ENCODE peak calls at places on chromosomes 12 and 14, in six cellular contexts. J, B, M, T, P and U are unnamed samples.

GRCh38 chr14:64612021-64612380 is 62.2 kb downstream of the PPP1R36 start:
- DNase-seq in T (peak; percentile 34), M (no peak), B (no peak), J (peak; percentile 34), P (peak; percentile 47), U (no peak)

GRCh38 chr12:54207539-54208267 is 18.9 kb upstream of the SMUG1 start:
- DNase-seq in T (peak; percentile 75), M (peak; percentile 65), B (peak; percentile 77), P (peak; percentile 70), J (peak; percentile 80), U (peak; percentile 80)

GRCh38 chr12:15996254-15996653 is 85.1 kb downstream of the DERA start:
- DNase-seq in J (peak; percentile 37), B (no peak), M (peak; percentile 32), T (no peak), P (peak; percentile 31), U (peak; percentile 5)

GRCh38 chr12:22287776-22288621 is 46.5 kb downstream of the ST8SIA1 start:
- DNase-seq in J (no peak), T (no peak), B (peak; percentile 6), M (no peak), P (no peak), U (peak; percentile 32)

GRCh38 chr14:100019156-100019882 is 45.9 kb upstream of the EVL start:
- DNase-seq in J (peak; percentile 62), P (no peak), T (no peak), B (peak; percentile 33), M (no peak), U (no peak)

GRCh38 chr12:23559268-23559753 is 390.2 kb downstream of the SOX5 start:
- DNase-seq in J (no peak), B (no peak), T (no peak), P (no peak), M (no peak), U (no peak)

GRCh38 chr12:10098762-10099161 is at the start of gene CLEC1A:
- DNase-seq in T (no peak), P (no peak), B (no peak), M (peak; percentile 33), J (peak; percentile 32), U (no peak)

GRCh38 chr14:89266754-89267153 is 150.3 kb downstream of the FOXN3 start:
- DNase-seq in T (no peak), P (no peak), J (no peak), M (no peak), B (no peak), U (no peak)

GRCh38 chr14:96037891-96038557 is 1.1 kb upstream of the C14orf132 start:
- DNase-seq in M (peak; percentile 68), J (no peak), P (peak; percentile 38), T (peak; percentile 83), B (peak; percentile 50), U (peak; percentile 37)

GRCh38 chr14:50533806-50534205 is 1.4 kb upstream of the MAP4K5 start:
- DNase-seq in B (no peak), T (no peak), M (no peak), P (no peak), J (no peak), U (no peak)

GRCh38 chr14:53295985-53296582 is 143.0 kb upstream of the DDHD1 start:
- DNase-seq in T (peak; percentile 23), B (peak; percentile 41), J (peak; percentile 66), P (peak; percentile 14), M (no peak), U (no peak)

GRCh38 chr14:31954991-31955390 is 122.1 kb upstream of the ARHGAP5 start:
- DNase-seq in J (no peak), B (no peak), T (no peak), M (no peak), P (no peak), U (no peak)

GRCh38 chr14:103273145-103273846 is 60.7 kb upstream of the EIF5 start:
- DNase-seq in P (no peak), J (no peak), M (no peak), T (no peak), B (no peak), U (no peak)